ENCODE peak calls at places on chromosomes 5 and 9, in six cellular contexts. S, T, B, C, M and P are unnamed samples.
A peak's percentile ranks its signal among the peaks of the same experiment; 100 is the strongest.

GRCh38 chr9:125146247-125146646 is 2.9 kb upstream of the SCAI start:
- DNase-seq in S (no peak), T (no peak), B (peak; percentile 97), C (no peak), M (no peak), P (no peak)

GRCh38 chr5:43802119-43802518 is 199.1 kb downstream of the NNT start:
- DNase-seq in S (no peak), T (peak; percentile 2), B (peak; percentile 20), C (no peak), M (no peak), P (no peak)

GRCh38 chr9:92964981-92965758 is 17.8 kb downstream of the FGD3 start:
- DNase-seq in S (no peak), T (no peak), B (no peak), C (peak; percentile 77), M (peak; percentile 37), P (peak; percentile 67)

GRCh38 chr5:121668635-121669034 is 183.0 kb upstream of the FTMT start:
- DNase-seq in S (peak; percentile 42), T (peak; percentile 1), B (no peak), C (no peak), M (no peak), P (no peak)

GRCh38 chr9:89807101-89807395 is 202.2 kb downstream of the GADD45G start:
- DNase-seq in S (no peak), T (no peak), B (no peak), C (no peak), M (no peak), P (no peak)

GRCh38 chr5:51347157-51347556 is 36.1 kb upstream of the ISL1 start:
- DNase-seq in S (no peak), T (no peak), B (no peak), C (no peak), M (no peak), P (no peak)

GRCh38 chr9:132878695-132879064 is at the start of gene SPACA9:
- DNase-seq in S (peak; percentile 58), T (peak; percentile 75), B (peak; percentile 11), C (peak; percentile 87), M (peak; percentile 28), P (peak; percentile 81)

GRCh38 chr9:80127920-80128319 is 556.2 kb downstream of the TLE4 start:
- DNase-seq in S (no peak), T (no peak), B (no peak), C (no peak), M (no peak), P (no peak)

GRCh38 chr5:134873494-134873893 is 677 bp upstream of the TXNDC15 start:
- DNase-seq in S (peak; percentile 32), T (no peak), B (no peak), C (no peak), M (peak; percentile 10), P (no peak)

GRCh38 chr9:73104342-73104741 is 47.3 kb upstream of the ANXA1 start:
- DNase-seq in S (peak; percentile 22), T (no peak), B (no peak), C (no peak), M (no peak), P (no peak)

GRCh38 chr5:137751869-137752491 is 2.2 kb downstream of the HNRNPA0 start:
- DNase-seq in S (peak; percentile 78), T (peak; percentile 90), B (peak; percentile 80), C (no peak), M (no peak), P (no peak)

GRCh38 chr5:102863764-102864560 is 108.9 kb downstream of the PAM start:
- DNase-seq in S (peak; percentile 9), T (no peak), B (peak; percentile 10), C (no peak), M (no peak), P (no peak)

GRCh38 chr9:91900057-91900816 is 49.8 kb downstream of the ROR2 start:
- DNase-seq in S (peak; percentile 89), T (peak; percentile 45), B (no peak), C (no peak), M (no peak), P (no peak)

GRCh38 chr5:170522211-170523128 is 18.6 kb downstream of the KCNIP1 start:
- DNase-seq in S (peak; percentile 37), T (no peak), B (no peak), C (no peak), M (no peak), P (no peak)

GRCh38 chr5:9388941-9389674 is 156.8 kb downstream of the SEMA5A start:
- DNase-seq in S (no peak), T (no peak), B (no peak), C (no peak), M (no peak), P (no peak)

GRCh38 chr5:149235841-149236240 is 35.8 kb upstream of the AFAP1L1 start:
- DNase-seq in S (no peak), T (no peak), B (no peak), C (no peak), M (no peak), P (no peak)

GRCh38 chr9:109213300-109214121 is 46.5 kb upstream of the FRRS1L start:
- DNase-seq in S (no peak), T (no peak), B (no peak), C (no peak), M (no peak), P (no peak)

GRCh38 chr9:128211551-128212281 is 8.5 kb downstream of the DNM1 start:
- DNase-seq in S (no peak), T (no peak), B (no peak), C (no peak), M (no peak), P (no peak)

GRCh38 chr5:55030676-55031445 is 6.8 kb downstream of the GZMK start:
- DNase-seq in S (no peak), T (no peak), B (peak; percentile 19), C (no peak), M (no peak), P (no peak)

GRCh38 chr9:12923472-12924009 is 148.7 kb downstream of the LURAP1L start:
- DNase-seq in S (no peak), T (peak; percentile 97), B (peak; percentile 89), C (no peak), M (no peak), P (no peak)

GRCh38 chr5:41649659-41650058 is 139.3 kb upstream of the PLCXD3 start:
- DNase-seq in S (no peak), T (peak; percentile 49), B (peak; percentile 80), C (no peak), M (no peak), P (no peak)

GRCh38 chr5:172506921-172507320 is 52.6 kb upstream of the SH3PXD2B start:
- DNase-seq in S (no peak), T (no peak), B (no peak), C (peak; percentile 6), M (no peak), P (no peak)

GRCh38 chr5:5156461-5157082 is 16.4 kb downstream of the ADAMTS16 start:
- DNase-seq in S (no peak), T (no peak), B (no peak), C (no peak), M (no peak), P (no peak)

GRCh38 chr9:73023025-73023541 is 70.2 kb upstream of the ALDH1A1 start:
- DNase-seq in S (peak; percentile 77), T (peak; percentile 81), B (peak; percentile 63), C (no peak), M (peak; percentile 31), P (peak; percentile 61)

GRCh38 chr5:68027519-68027918 is 188.0 kb upstream of the PIK3R1 start:
- DNase-seq in S (no peak), T (peak; percentile 80), B (peak; percentile 77), C (no peak), M (no peak), P (no peak)

GRCh38 chr5:168747987-168748777 is 169.0 kb upstream of the PANK3 start:
- DNase-seq in S (peak; percentile 87), T (peak; percentile 25), B (no peak), C (no peak), M (peak; percentile 12), P (peak; percentile 63)

GRCh38 chr5:127673401-127673800 is 24.5 kb downstream of the CTXN3 start:
- DNase-seq in S (no peak), T (no peak), B (peak; percentile 25), C (no peak), M (no peak), P (no peak)

GRCh38 chr5:83474986-83475385 is 3.4 kb downstream of the VCAN start:
- DNase-seq in S (peak; percentile 71), T (no peak), B (no peak), C (no peak), M (no peak), P (peak; percentile 48)
- H3K27me3 ChIP-seq in S (no peaks in the 10 kb centered on the region), T (no peaks in the 10 kb centered on the region), B (no peaks in the 10 kb centered on the region), C (peaks cover 49% of the 10 kb centered on the region), M (peaks cover 19% of the 10 kb centered on the region), P (no peaks in the 10 kb centered on the region)

GRCh38 chr9:124015091-124015660 is 3.6 kb downstream of the LHX2 start:
- DNase-seq in S (peak; percentile 65), T (no peak), B (no peak), C (peak; percentile 33), M (no peak), P (peak; percentile 68)
- H3K27me3 ChIP-seq in S (peaks cover 78% of the 10 kb centered on the region), T (peaks cover 100% of the 10 kb centered on the region), B (peaks cover 95% of the 10 kb centered on the region), C (peaks cover 100% of the 10 kb centered on the region), M (peaks cover 61% of the 10 kb centered on the region), P (no peaks in the 10 kb centered on the region)

GRCh38 chr5:53480474-53481353 is at the start of gene FST:
- DNase-seq in S (peak; percentile 63), T (peak; percentile 47), B (peak; percentile 36), C (peak; percentile 67), M (no peak), P (no peak)

GRCh38 chr5:53478411-53479044 is 1.9 kb upstream of the FST start:
- DNase-seq in S (peak; percentile 88), T (peak; percentile 74), B (peak; percentile 63), C (no peak), M (no peak), P (peak; percentile 47)

GRCh38 chr5:53479045-53479655 is 1.3 kb upstream of the FST start:
- DNase-seq in S (peak; percentile 50), T (no peak), B (peak; percentile 48), C (no peak), M (no peak), P (no peak)

GRCh38 chr5:53481354-53481886 is 991 bp downstream of the FST start:
- DNase-seq in S (no peak), T (peak; percentile 34), B (peak; percentile 23), C (no peak), M (no peak), P (no peak)

GRCh38 chr5:53479656-53480473 is 564 bp upstream of the FST start:
- DNase-seq in S (peak; percentile 77), T (peak; percentile 73), B (peak; percentile 73), C (peak; percentile 77), M (peak; percentile 25), P (peak; percentile 86)
- H3K27me3 ChIP-seq in S (no peaks in the 10 kb centered on the region), T (no peaks in the 10 kb centered on the region), B (no peaks in the 10 kb centered on the region), C (peaks cover 3% of the 10 kb centered on the region), M (peaks cover 14% of the 10 kb centered on the region), P (no peaks in the 10 kb centered on the region)

DNA sequence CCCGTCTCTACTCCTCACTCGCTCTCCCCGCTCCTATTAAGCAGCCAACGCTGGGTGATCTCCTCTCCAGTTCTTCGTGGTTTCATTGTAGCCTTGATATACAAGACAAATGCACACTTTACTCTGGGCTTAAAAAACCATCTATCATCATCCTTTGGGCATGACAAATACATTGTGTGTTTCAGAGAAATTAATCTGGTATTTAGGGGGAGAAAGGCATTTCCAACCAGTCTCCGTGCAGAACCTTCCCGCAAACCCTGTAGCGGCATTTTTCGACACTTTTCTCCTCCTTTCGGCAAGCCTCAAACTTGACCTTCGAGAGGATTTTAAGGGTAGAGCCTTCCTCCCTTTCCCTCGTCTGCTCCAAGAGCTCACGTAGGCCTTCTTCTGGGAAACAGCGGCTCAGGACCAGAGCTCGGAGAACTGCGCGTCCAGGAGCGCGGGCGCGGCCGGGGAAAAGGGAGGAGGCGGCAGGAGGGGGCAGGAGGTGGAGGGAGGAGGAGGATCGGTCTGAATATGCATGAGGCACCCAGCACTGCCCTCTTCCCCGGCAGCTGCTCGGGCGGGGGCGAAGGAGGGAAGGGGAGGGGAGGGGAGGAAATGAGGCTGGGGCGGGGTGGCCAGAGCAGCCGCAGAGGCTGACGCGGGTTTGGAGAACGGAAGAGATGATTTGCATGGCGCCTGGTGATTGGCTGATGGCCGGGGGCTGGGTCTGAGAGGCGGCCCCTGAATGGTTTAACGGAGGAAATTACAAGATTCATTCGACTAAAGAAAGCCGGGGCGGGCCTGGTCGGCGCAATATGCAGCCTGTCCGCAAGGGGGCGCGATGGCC is 127.6 kb downstream of the TMEM161B start:
- DNase-seq in S (peak; percentile 99), T (peak; percentile 98), B (peak; percentile 93), C (peak; percentile 97), M (peak; percentile 80), P (peak; percentile 97)
- H3K27me3 ChIP-seq in S (peaks cover 34% of the 10 kb centered on the region), T (peaks cover 85% of the 10 kb centered on the region), B (peaks cover 49% of the 10 kb centered on the region), C (peaks cover 28% of the 10 kb centered on the region), M (peaks cover 49% of the 10 kb centered on the region), P (no peaks in the 10 kb centered on the region)